ENCODE peak calls at places on chromosomes 12 and 14, in five cellular contexts. P is IMR-90, Y is BE2C, I is foreskin keratinocyte, N is hepatocyte. M is an unnamed sample.

GRCh38 chr12:19829100-19829853 is 390.0 kb downstream of the AEBP2 start:
- DNase-seq in P (peak; percentile 23), Y (no peak), I (no peak), N (no peak), M (no peak)

GRCh38 chr12:46904406-46905240 is 78.8 kb upstream of the SLC38A4 start:
- DNase-seq in P (peak; percentile 27), Y (no peak), I (no peak), N (no peak), M (no peak)

GRCh38 chr14:79573486-79573885 is 637.8 kb downstream of the DIO2 start:
- DNase-seq in P (peak; percentile 82), Y (no peak), I (no peak), N (no peak), M (no peak)

GRCh38 chr14:80213602-80214001 is 2.3 kb upstream of the DIO2 start:
- DNase-seq in P (peak; percentile 59), Y (peak; percentile 66), I (peak; percentile 26), N (peak; percentile 61), M (peak; percentile 26)

GRCh38 chr14:95361373-95362179 is 41.9 kb upstream of the CLMN start:
- DNase-seq in P (no peak), Y (no peak), I (no peak), N (peak; percentile 52), M (peak; percentile 2)

GRCh38 chr12:27965411-27965810 is 7.1 kb downstream of the PTHLH start:
- DNase-seq in P (peak; percentile 63), Y (no peak), I (no peak), N (no peak), M (no peak)

GRCh38 chr12:53219956-53220856 is 11.8 kb downstream of the RARG start:
- DNase-seq in P (peak; percentile 78), Y (peak; percentile 49), I (peak; percentile 95), N (peak; percentile 87), M (peak; percentile 69)

GRCh38 chr12:17949558-17950141 is 140.3 kb downstream of the RERGL start:
- DNase-seq in P (no peak), Y (no peak), I (no peak), N (no peak), M (no peak)

GRCh38 chr14:49582211-49582977 is 3.8 kb downstream of the RPS29 start:
- DNase-seq in P (no peak), Y (no peak), I (no peak), N (no peak), M (no peak)

GRCh38 chr12:56157201-56158028 is 744 bp upstream of the MYL6 start:
- DNase-seq in P (peak; percentile 83), Y (peak; percentile 79), I (peak; percentile 54), N (peak; percentile 87), M (peak; percentile 78)

GRCh38 chr12:69440886-69441285 is 29.3 kb upstream of the FRS2 start:
- DNase-seq in P (no peak), Y (no peak), I (no peak), N (no peak), M (no peak)

GRCh38 chr14:26794731-26795130 is 196.9 kb upstream of the NOVA1 start:
- DNase-seq in P (peak; percentile 1), Y (no peak), I (no peak), N (no peak), M (no peak)

GRCh38 chr14:35399083-35399807 is 5.3 kb downstream of the NFKBIA start:
- DNase-seq in P (no peak), Y (no peak), I (no peak), N (peak; percentile 34), M (no peak)

GRCh38 chr12:119308743-119309456 is 25.6 kb upstream of the CCDC60 start:
- DNase-seq in P (no peak), Y (peak; percentile 56), I (no peak), N (no peak), M (no peak)

GRCh38 chr14:49634547-49635334 is at the start of gene DNAAF2:
- DNase-seq in P (peak; percentile 76), Y (peak; percentile 66), I (peak; percentile 72), N (peak; percentile 83), M (peak; percentile 63)

GRCh38 chr14:91243098-91243483 is 1.4 kb downstream of the GPR68 start:
- DNase-seq in P (no peak), Y (no peak), I (no peak), N (no peak), M (no peak)

GRCh38 chr14:91244501-91244901 is at the start of gene GPR68:
- DNase-seq in P (peak; percentile 73), Y (peak; percentile 57), I (no peak), N (peak; percentile 51), M (no peak)

GRCh38 chr14:91242635-91243034 is 1.9 kb downstream of the GPR68 start:
- DNase-seq in P (no peak), Y (no peak), I (no peak), N (no peak), M (no peak)

GRCh38 chr14:91245029-91245428 is 525 bp upstream of the GPR68 start:
- DNase-seq in P (no peak), Y (no peak), I (no peak), N (no peak), M (no peak)

GRCh38 chr14:91241848-91242247 is 2.7 kb downstream of the GPR68 start:
- DNase-seq in P (no peak), Y (no peak), I (no peak), N (no peak), M (no peak)
- H3K4me1 ChIP-seq in P (peaks cover 12% of the 10 kb centered on the region), Y (peaks cover 7% of the 10 kb centered on the region), I (peaks cover 23% of the 10 kb centered on the region), N (no peaks in the 10 kb centered on the region), M (no peaks in the 10 kb centered on the region)

GRCh38 chr12:4825139-4825858 is 84.4 kb upstream of the KCNA1 start:
- DNase-seq in P (no peak), Y (no peak), I (no peak), N (no peak), M (no peak)

GRCh38 chr12:4826909-4827308 is 82.8 kb upstream of the KCNA1 start:
- DNase-seq in P (no peak), Y (no peak), I (no peak), N (no peak), M (no peak)

GRCh38 chr12:4822572-4822971 is 87.1 kb upstream of the KCNA1 start:
- DNase-seq in P (no peak), Y (no peak), I (no peak), N (no peak), M (no peak)

GRCh38 chr12:4821000-4821399 is 88.7 kb upstream of the KCNA1 start:
- DNase-seq in P (no peak), Y (no peak), I (no peak), N (no peak), M (no peak)

DNA sequence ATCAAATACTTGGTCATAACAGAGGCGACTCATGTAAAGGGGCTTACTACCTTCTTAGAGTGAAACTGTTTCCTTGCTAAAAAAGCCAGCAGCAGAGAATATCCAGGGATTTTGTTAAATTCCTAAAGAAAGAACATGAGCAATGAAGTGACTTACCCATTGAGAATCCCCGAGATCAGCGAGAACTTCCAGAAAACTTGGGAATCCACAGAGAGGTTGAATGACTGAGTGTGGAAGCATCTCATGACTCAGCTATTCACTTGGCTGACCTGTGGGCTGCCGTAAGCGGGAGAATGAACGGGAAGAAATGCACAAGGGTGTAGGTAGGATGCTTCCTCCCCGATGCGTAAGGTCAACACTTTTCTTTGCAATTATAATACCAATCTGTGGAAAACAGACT is 85.3 kb upstream of the KCNA1 start:
- DNase-seq in P (peak; percentile 74), Y (no peak), I (peak; percentile 10), N (peak; percentile 18), M (no peak)
- H3K4me1 ChIP-seq in P (no peaks in the 10 kb centered on the region), Y (no peaks in the 10 kb centered on the region), I (no peaks in the 10 kb centered on the region), N (no peaks in the 10 kb centered on the region), M (no peaks in the 10 kb centered on the region)

DNA sequence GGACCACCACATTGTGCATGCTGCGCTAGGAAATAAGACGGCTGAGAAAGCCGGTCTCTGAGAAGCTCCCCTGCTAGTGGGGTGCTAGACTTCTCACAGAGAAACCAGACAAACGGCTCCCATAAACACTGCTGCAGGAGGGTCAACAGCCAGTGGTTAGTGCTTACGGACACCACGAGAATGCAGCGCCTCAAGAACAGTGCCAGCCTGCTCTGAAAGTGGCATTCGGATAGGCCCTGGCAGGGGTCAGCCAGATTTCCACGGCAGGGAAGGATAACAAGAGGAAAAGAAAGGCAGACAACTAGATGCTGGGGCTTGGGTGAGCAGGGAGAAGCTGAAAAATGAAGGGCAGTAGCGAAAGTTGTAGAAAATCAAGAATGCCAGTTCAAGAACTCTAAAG is 26.4 kb downstream of the PPTC7 start:
- DNase-seq in P (no peak), Y (no peak), I (no peak), N (no peak), M (no peak)
- H3K4me1 ChIP-seq in P (peaks cover 8% of the 10 kb centered on the region), Y (no peaks in the 10 kb centered on the region), I (peaks cover 14% of the 10 kb centered on the region), N (no peaks in the 10 kb centered on the region), M (peaks cover 24% of the 10 kb centered on the region)

GRCh38 chr12:116130431-116130830 is 147.1 kb downstream of the MED13L start:
- DNase-seq in P (peak; percentile 67), Y (no peak), I (no peak), N (no peak), M (no peak)
- H3K4me1 ChIP-seq in P (peaks cover 26% of the 10 kb centered on the region), Y (peaks cover 38% of the 10 kb centered on the region), I (peaks cover 26% of the 10 kb centered on the region), N (peaks cover 24% of the 10 kb centered on the region), M (peaks cover 12% of the 10 kb centered on the region)

DNA sequence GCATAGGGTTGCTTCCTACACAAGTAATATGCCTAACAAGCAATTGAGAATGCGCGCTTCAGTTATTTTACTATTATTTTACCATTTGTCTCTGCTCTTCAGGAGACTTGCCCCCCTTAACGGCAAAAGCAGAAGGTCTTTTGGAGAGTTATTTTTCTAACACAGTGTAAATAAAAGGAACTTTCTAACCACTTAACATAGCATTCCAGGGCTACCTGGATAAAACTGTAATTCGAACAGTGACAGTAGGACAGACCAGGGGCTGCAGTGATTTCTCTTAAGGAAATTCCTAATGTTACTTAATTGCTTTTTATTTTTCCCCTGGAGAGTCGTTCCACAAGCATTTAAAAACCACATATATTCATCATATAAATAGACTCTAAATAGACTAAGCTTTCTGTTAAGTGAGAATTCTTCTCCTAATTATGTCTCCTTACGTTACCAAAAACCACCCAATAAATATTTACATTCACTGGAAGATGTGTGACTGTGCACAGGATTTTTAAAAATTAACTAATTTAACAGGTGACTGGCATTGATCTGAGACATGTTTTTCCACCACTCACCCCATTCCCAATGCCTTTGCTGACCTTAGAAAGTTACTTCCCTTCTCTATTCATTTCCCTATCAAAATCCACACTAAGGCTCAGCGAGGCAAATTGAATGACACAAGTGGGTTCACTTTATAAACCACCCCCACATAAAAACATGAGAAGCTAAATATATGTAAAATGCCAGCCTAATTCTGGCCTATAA is 72.4 kb downstream of the RNF34 start:
- DNase-seq in P (no peak), Y (no peak), I (no peak), N (no peak), M (no peak)
- H3K4me1 ChIP-seq in P (peaks cover 8% of the 10 kb centered on the region), Y (no peaks in the 10 kb centered on the region), I (no peaks in the 10 kb centered on the region), N (peaks cover 8% of the 10 kb centered on the region), M (no peaks in the 10 kb centered on the region)

GRCh38 chr12:45309826-45310626 is 94.1 kb downstream of the ANO6 start:
- DNase-seq in P (peak; percentile 64), Y (no peak), I (no peak), N (no peak), M (no peak)
- H3K4me1 ChIP-seq in P (peaks cover 6% of the 10 kb centered on the region), Y (peaks cover 37% of the 10 kb centered on the region), I (no peaks in the 10 kb centered on the region), N (no peaks in the 10 kb centered on the region), M (no peaks in the 10 kb centered on the region)

GRCh38 chr12:109461846-109462766 is 15.0 kb downstream of the KCTD10 start:
- DNase-seq in P (peak; percentile 95), Y (peak; percentile 64), I (peak; percentile 55), N (peak; percentile 83), M (peak; percentile 86)
- H3K4me1 ChIP-seq in P (peaks cover 57% of the 10 kb centered on the region), Y (peaks cover 16% of the 10 kb centered on the region), I (peaks cover 27% of the 10 kb centered on the region), N (peaks cover 51% of the 10 kb centered on the region), M (peaks cover 53% of the 10 kb centered on the region)

GRCh38 chr12:48125985-48126384 is 6.8 kb downstream of the PFKM start:
- DNase-seq in P (no peak), Y (no peak), I (no peak), N (no peak), M (no peak)
- H3K4me1 ChIP-seq in P (no peaks in the 10 kb centered on the region), Y (no peaks in the 10 kb centered on the region), I (no peaks in the 10 kb centered on the region), N (no peaks in the 10 kb centered on the region), M (no peaks in the 10 kb centered on the region)

M was measured in PC-9.